ENCODE peak calls at places on chromosomes 1 and 21, in four cellular contexts. A, L, Y and K are unnamed samples. For H3K9me3, the result is how much of the 10 kb centered on the place peaks cover.

GRCh38 chr1:91619881-91620280 is 119.2 kb downstream of the CDC7 start:
- DNase-seq in Y (no peak), A (no peak), L (no peak), K (no peak)

GRCh38 chr1:243323481-243323880 is 67.6 kb downstream of the SDCCAG8 start:
- DNase-seq in A (no peak), L (no peak), Y (no peak), K (no peak)

GRCh38 chr1:71721532-71721931 is 560.8 kb downstream of the NEGR1 start:
- DNase-seq in L (no peak), A (no peak), Y (no peak), K (no peak)

GRCh38 chr1:217435159-217435558 is 195.7 kb downstream of the GPATCH2 start:
- DNase-seq in Y (no peak), L (no peak), A (no peak), K (no peak)

GRCh38 chr1:87642581-87643129 is 314.0 kb downstream of the LMO4 start:
- DNase-seq in L (no peak), A (no peak), Y (no peak), K (no peak)

GRCh38 chr21:42258150-42258884 is 39.4 kb downstream of the ABCG1 start:
- DNase-seq in A (peak), Y (peak), L (peak), K (no peak)

GRCh38 chr1:11062965-11063401 is 3.2 kb upstream of the SRM start:
- DNase-seq in Y (no peak), L (no peak), A (no peak), K (no peak)

GRCh38 chr1:13661539-13661938 is 38.4 kb upstream of the PRDM2 start:
- DNase-seq in A (no peak), L (no peak), Y (no peak), K (no peak)

GRCh38 chr1:15799928-15800835 is 7.3 kb downstream of the UQCRHL start:
- DNase-seq in L (peak), Y (peak), A (peak), K (no peak)

GRCh38 chr1:192158181-192158580 is at the start of gene RGS18:
- DNase-seq in L (peak), A (no peak), Y (peak), K (no peak)

GRCh38 chr1:21322681-21323016 is 32.4 kb upstream of the ECE1 start:
- DNase-seq in L (no peak), Y (no peak), A (no peak), K (no peak)
- TF ChIP-seq CTCF in L (no peak), Y (no peak), A (no peak), K (no peak)

GRCh38 chr1:181737056-181737455 is 253.7 kb downstream of the CACNA1E start:
- DNase-seq in L (no peak), Y (no peak), A (no peak), K (no peak)

GRCh38 chr1:181739214-181739613 is 255.9 kb downstream of the CACNA1E start:
- DNase-seq in A (no peak), L (no peak), Y (no peak), K (no peak)

GRCh38 chr1:181730606-181731005 is 247.3 kb downstream of the CACNA1E start:
- DNase-seq in A (no peak), Y (no peak), L (no peak), K (no peak)

GRCh38 chr1:181732218-181732990 is 249.1 kb downstream of the CACNA1E start:
- DNase-seq in L (no peak), A (no peak), Y (no peak), K (no peak)

GRCh38 chr1:181733486-181733885 is 250.2 kb downstream of the CACNA1E start:
- DNase-seq in Y (no peak), A (no peak), L (no peak), K (no peak)
- H3K9me3 ChIP-seq in Y (under half), A (under half), L (under half), K (under half)

DNA sequence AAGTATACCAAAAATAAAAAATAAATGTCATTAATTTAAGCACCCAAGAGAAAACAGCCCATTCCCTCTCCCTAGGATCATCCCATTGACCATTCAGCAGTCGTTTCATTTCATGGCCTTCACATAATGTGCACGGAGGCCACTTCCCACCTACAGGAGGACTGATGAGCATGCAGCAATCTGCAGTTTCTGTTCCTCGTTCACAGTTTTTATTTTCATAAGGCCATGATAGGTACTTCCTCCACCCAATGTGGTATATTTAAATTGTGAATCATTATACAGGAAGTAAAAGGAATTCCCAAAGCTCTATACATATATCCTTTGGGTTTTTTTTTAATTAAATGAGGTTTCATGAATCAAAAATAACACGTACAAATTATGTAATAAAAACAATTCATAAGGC is 27.7 kb upstream of the SLC44A3 start:
- DNase-seq in L (peak), Y (no peak), A (peak), K (no peak)
- TF ChIP-seq CTCF in L (peak), Y (peak), A (peak), K (peak)

DNA sequence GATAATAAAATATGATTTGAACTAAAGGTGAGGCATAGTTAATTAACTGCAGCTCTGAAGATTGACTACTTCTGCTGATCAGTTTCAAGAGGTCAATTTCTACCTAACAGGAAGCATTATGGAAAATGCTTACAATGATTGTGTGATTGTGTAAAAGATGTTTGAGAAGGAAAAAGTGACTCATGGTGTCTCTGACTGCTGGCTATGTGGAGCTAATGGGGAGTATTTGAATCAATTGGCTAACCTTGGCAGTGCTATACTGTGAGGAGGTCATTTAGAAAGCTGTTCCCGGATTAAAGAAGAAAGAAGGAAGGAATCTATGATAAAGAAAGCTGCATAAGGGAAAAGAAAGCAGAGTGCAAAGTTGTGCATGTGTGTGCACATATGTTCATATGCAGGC is 376.5 kb downstream of the ADGRL2 start:
- DNase-seq in L (peak), Y (no peak), A (no peak), K (no peak)
- H3K9me3 ChIP-seq in L (under half), Y (under half), A (under half), K (under half)

GRCh38 chr1:110309768-110310167 is 29.4 kb upstream of the RBM15 start:
- DNase-seq in Y (no peak), L (peak), A (no peak), K (peak)
- TF ChIP-seq CTCF in Y (no peak), L (no peak), A (no peak), K (peak)

GRCh38 chr21:28111151-28111619 is 881.5 kb downstream of the LTN1 start:
- DNase-seq in A (peak), Y (peak), L (peak), K (peak)
- H3K9me3 ChIP-seq in A (under half), Y (under half), L (under half), K (under half)

DNA sequence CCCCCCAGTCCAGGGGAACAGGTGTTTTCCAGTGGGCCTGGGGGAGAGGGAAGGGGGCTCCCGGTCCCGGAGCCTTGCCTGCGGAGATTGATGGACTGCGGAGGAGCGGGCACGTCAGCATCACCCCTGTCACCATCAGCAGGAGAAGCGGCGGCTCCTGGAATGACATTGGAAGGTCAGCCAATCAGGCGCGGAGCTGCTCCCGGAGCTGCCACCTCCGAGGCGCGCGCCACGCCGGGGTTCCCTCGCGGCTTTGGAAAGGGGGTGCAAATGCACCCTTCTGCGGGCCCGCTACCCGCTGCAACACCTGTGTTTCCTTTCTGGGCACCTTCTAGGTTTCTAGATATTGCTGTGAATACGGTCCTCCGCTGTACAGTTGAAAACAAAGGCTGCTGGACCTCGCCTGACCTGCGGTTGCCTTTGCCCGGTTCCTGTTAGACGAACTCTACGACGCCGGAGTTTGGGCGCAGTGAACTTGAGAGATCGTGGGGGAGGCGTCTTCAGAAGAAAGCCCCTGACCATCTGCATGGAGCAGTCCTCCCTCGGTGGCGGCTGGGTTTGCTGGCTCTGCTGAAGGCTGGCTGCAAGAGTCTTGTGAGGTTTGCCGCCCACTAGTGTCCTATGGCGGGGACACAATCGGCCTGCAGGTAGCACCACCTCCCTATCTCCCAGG is 5.3 kb downstream of the DSCAM start:
- DNase-seq in A (peak), Y (peak), L (no peak), K (no peak)
- TF ChIP-seq CTCF in A (no peak), Y (peak), L (no peak), K (peak)

GRCh38 chr1:2925923-2926322 is 95.3 kb upstream of the ACTRT2 start:
- DNase-seq in L (no peak), Y (peak), A (no peak), K (no peak)

GRCh38 chr1:2921970-2922686 is 99.1 kb upstream of the ACTRT2 start:
- DNase-seq in L (no peak), Y (no peak), A (no peak), K (no peak)

GRCh38 chr1:2920421-2921015 is 100.7 kb upstream of the ACTRT2 start:
- DNase-seq in A (no peak), Y (no peak), L (no peak), K (no peak)

GRCh38 chr1:2925291-2925690 is 96.0 kb upstream of the ACTRT2 start:
- DNase-seq in A (no peak), L (no peak), Y (no peak), K (no peak)

DNA sequence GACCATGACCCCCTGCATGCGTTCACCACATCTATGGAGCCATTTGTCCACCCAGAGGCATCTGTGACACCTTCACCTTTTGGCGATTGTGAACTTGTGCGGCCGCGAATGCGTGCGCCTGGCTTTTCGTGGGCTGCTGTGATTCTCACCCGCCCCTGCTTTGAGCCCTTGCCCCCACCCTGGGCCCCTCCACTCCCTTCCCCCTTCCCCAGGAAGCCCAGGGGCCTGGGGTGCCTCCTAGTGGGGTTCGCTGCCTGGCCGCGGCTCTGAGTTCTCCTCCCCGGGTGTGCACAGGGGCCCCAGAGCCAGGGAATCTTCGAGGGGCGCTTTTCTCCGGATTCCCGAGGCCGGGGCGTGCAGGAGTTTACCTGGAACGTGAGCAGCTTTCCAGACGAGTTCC is 97.9 kb upstream of the ACTRT2 start:
- DNase-seq in L (no peak), A (no peak), Y (no peak), K (no peak)
- H3K9me3 ChIP-seq in L (under half), A (under half), Y (under half), K (half or more)